ENCODE peak calls at places on chromosomes 16 and 17, in five cellular contexts. P is stomach, H is testis, S is prostate gland, X is ovary. N is an unnamed sample. For H3K27me3, the result is how much of the 10 kb centered on the place peaks cover.

GRCh38 chr16:19168173-19169080 is at the start of gene SYT17:
- DNase-seq in P (peak), S (peak), H (no peak), X (no peak), N (peak)

GRCh38 chr16:46629331-46629843 is 8.2 kb upstream of the SHCBP1 start:
- DNase-seq in X (no peak), S (no peak), H (no peak), P (no peak), N (no peak)

GRCh38 chr16:84975066-84975465 is 36.3 kb downstream of the ZDHHC7 start:
- DNase-seq in H (no peak), X (no peak), S (no peak), P (no peak), N (no peak)

GRCh38 chr17:34364741-34365140 is 1.7 kb upstream of the CCL1 start:
- DNase-seq in S (no peak), P (no peak), X (no peak), H (no peak), N (no peak)

GRCh38 chr16:66298571-66299120 is 67.8 kb upstream of the CDH5 start:
- DNase-seq in X (no peak), H (no peak), S (no peak), P (no peak), N (no peak)

GRCh38 chr16:61926766-61927165 is 109.5 kb downstream of the CDH8 start:
- DNase-seq in X (no peak), S (no peak), H (no peak), P (no peak), N (no peak)

GRCh38 chr16:4743217-4743897 is 9.0 kb downstream of the DNAAF8 start:
- DNase-seq in X (no peak), H (no peak), S (no peak), P (no peak), N (no peak)

GRCh38 chr16:9438991-9439390 is 347.5 kb downstream of the HAPSTR1 start:
- DNase-seq in X (no peak), S (no peak), P (no peak), H (no peak), N (no peak)

GRCh38 chr17:21524211-21524591 is 148.0 kb downstream of the KCNJ12 start:
- DNase-seq in X (no peak), S (no peak), P (no peak), H (no peak), N (no peak)

GRCh38 chr17:72338847-72339790 is 218.3 kb downstream of the SOX9 start:
- DNase-seq in H (no peak), S (no peak), P (no peak), X (no peak), N (peak)

GRCh38 chr16:50154369-50154947 is 1.4 kb downstream of the TENT4B start:
- DNase-seq in P (no peak), X (no peak), H (no peak), S (no peak), N (no peak)

GRCh38 chr16:23227529-23227928 is 45.0 kb downstream of the SCNN1G start:
- DNase-seq in S (no peak), H (peak), X (no peak), P (no peak), N (no peak)

GRCh38 chr17:31431795-31432658 is 40.6 kb downstream of the RAB11FIP4 start:
- DNase-seq in S (no peak), H (no peak), P (no peak), X (no peak), N (no peak)

GRCh38 chr17:62822080-62822904 is 14.2 kb upstream of the MARCHF10 start:
- DNase-seq in H (peak), S (no peak), X (no peak), P (peak), N (no peak)

GRCh38 chr17:32112416-32112815 is 29.9 kb upstream of the RHOT1 start:
- DNase-seq in H (no peak), P (no peak), X (no peak), S (no peak), N (no peak)

GRCh38 chr17:50557265-50558029 is 3.1 kb upstream of the CACNA1G start:
- DNase-seq in H (no peak), X (no peak), S (no peak), P (no peak), N (no peak)

GRCh38 chr16:13866073-13866472 is 53.9 kb upstream of the ERCC4 start:
- DNase-seq in P (peak), X (peak), S (peak), H (peak), N (peak)

GRCh38 chr17:11241611-11242226 is 706 bp downstream of the SHISA6 start:
- DNase-seq in P (peak), X (no peak), S (peak), H (peak), N (peak)

GRCh38 chr16:75099738-75100615 is 16.6 kb downstream of the LDHD start:
- DNase-seq in X (no peak), P (no peak), S (no peak), H (no peak), N (no peak)

GRCh38 chr16:84959045-84959576 is 52.2 kb downstream of the ZDHHC7 start:
- DNase-seq in S (no peak), P (no peak), H (no peak), X (no peak), N (no peak)

GRCh38 chr17:81230043-81230820 is 7.5 kb upstream of the CEP131 start:
- DNase-seq in X (peak), P (no peak), H (no peak), S (no peak), N (no peak)

GRCh38 chr16:46859719-46860152 is 24.4 kb upstream of the GPT2 start:
- DNase-seq in S (no peak), X (no peak), H (no peak), P (peak), N (no peak)

GRCh38 chr16:30369938-30370443 is 303 bp downstream of the TBC1D10B start:
- DNase-seq in P (no peak), S (no peak), X (no peak), H (no peak), N (no peak)
- TF ChIP-seq POLR2A in P (no peak), S (no peak), X (peak), H (no peak), N (no peak)

GRCh38 chr17:79205688-79206205 is 131.1 kb downstream of the ENGASE start:
- DNase-seq in P (no peak), X (no peak), S (no peak), H (no peak), N (no peak)
- H3K27me3 ChIP-seq in P (half or more), X (under half), S (under half), H (under half), N (under half)

GRCh38 chr16:77679901-77680300 is 42.4 kb upstream of the NUDT7 start:
- DNase-seq in P (no peak), X (no peak), H (no peak), S (no peak), N (no peak)
- TF ChIP-seq POLR2A in P (no peak), X (no peak), H (no peak), S (no peak), N (no peak)

DNA sequence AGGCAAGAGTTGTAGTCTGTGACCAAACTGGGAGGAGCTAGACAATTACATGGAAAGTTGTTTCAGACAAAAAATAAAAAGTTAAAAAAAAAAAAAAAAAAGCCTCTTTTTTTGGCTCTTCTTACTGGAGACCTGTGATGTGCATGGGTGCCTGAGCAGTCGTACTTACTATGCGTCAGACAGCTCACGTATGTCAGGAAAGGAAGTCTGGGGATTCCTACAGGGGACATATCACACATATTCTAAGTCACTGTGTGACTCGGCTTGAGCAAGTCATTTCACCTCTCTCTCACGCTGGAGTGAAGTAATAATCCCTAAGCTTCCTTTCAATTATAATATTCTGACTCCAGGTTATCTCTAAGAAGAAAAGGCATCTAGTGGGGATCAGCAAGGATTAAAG is 6.0 kb downstream of the SLFN14 start:
- DNase-seq in H (no peak), P (no peak), X (no peak), S (no peak), N (no peak)
- H3K27me3 ChIP-seq in H (under half), P (under half), X (under half), S (under half), N (under half)

DNA sequence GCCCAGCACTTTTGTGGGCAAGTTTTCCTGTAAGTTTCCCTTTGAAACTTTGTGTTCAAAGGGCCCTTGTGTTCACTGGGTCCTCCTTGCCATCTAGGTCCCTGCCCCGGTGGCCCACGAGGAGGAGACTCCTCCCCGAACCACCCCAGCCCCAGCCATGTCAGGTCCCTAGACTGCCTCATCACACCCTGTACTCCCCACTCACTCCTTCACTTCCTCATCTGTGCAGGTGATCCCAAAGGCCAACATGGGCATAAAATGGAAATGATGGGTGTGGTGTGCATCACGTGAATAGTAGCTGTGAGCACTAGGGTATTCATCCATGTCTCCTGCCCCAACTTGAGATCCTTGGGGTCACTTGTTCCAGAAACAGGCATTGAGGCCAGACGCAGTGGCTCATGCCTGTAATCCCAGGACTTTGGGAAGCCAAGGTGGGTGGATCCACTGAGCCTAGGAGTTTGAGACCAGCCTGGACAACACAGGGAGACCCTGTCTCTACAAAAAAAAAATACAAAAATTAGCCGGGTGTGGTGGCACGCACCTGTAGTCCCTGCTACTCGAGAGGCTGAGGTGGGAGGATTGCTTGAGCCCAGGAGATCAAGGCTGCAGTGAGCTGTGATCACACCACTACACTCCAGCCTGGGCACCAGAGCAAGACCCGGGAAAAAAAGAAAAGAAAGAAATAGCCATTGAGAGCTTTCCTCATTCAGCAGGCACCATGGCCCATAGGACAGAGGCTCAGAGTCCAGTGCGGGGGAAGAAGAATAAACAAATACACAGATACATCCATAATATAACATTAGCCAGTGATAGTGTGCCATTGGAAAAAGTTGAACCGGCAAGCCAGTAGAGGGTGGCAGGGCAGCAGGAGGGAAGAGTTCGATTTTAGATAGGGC is 74.5 kb downstream of the KATNIP start:
- DNase-seq in X (no peak), S (no peak), P (no peak), H (no peak), N (no peak)
- TF ChIP-seq POLR2A in X (no peak), S (no peak), P (no peak), H (no peak), N (no peak)

GRCh38 chr17:77857306-77857555 is 101.3 kb upstream of the TNRC6C start:
- DNase-seq in P (no peak), S (no peak), X (no peak), H (no peak), N (no peak)
- H3K27me3 ChIP-seq in P (under half), S (under half), X (under half), H (under half), N (under half)

DNA sequence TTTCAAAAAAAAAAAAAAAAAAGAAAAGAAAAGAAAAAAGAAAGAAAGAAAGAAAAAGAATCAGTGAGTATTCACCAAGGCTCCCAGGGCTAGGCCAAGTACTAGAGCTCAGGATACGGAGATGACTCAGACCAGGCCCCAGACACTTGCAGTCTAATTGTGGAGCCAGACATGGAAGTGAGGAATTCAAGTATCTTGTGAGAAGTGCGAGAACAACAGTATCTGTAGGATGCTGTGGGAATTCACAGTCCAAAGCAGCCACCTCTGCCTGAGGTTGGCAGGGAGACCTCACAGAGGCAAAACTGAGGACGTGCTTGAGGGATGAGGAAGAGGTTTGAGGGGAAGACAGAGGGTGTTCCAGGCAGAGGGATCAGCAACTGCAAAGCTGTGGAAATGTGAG is 14.0 kb upstream of the ALDOA start:
- DNase-seq in X (no peak), H (no peak), P (no peak), S (no peak), N (no peak)
- TF ChIP-seq POLR2A in X (no peak), H (no peak), P (no peak), S (no peak), N (no peak)

GRCh38 chr17:67696347-67696746 is 21.4 kb upstream of the NOL11 start:
- DNase-seq in S (no peak), X (no peak), P (no peak), H (no peak), N (no peak)

GRCh38 chr17:67696853-67697505 is 20.8 kb upstream of the NOL11 start:
- DNase-seq in P (no peak), X (no peak), H (no peak), S (no peak), N (no peak)

GRCh38 chr17:67700720-67701119 is 17.0 kb upstream of the NOL11 start:
- DNase-seq in P (no peak), S (no peak), X (no peak), H (no peak), N (no peak)

GRCh38 chr17:67700037-67700436 is 17.7 kb upstream of the NOL11 start:
- DNase-seq in H (no peak), S (no peak), X (no peak), P (no peak), N (no peak)
- H3K27me3 ChIP-seq in H (under half), S (under half), X (under half), P (under half), N (under half)